ENCODE peak calls at places on chromosomes 1 and 21, in seven cellular contexts. W is GM12865; F is CD4-positive, alpha-beta T cell; S is fibroblast of pulmonary artery; I is lower lobe of right lung; V is pancreas; H is Peyer's patch. O is an unnamed sample.

GRCh38 chr1:153945131-153945794 is 1.3 kb downstream of the DENND4B start:
- DNase-seq in F (peak; percentile 72), V (no peak), S (peak; percentile 63), W (peak; percentile 87), H (peak; percentile 84), I (peak; percentile 83), O (peak; percentile 88)

GRCh38 chr1:2129256-2129943 is 65.2 kb downstream of the FAAP20 start:
- DNase-seq in V (no peak), W (no peak), S (no peak), I (peak; percentile 38), H (no peak), F (no peak), O (no peak)

GRCh38 chr1:10943041-10943440 is 69.4 kb upstream of the TARDBP start:
- DNase-seq in S (no peak), V (no peak), I (no peak), F (no peak), H (no peak), W (no peak), O (no peak)

GRCh38 chr1:24735156-24735618 is 10.1 kb upstream of the CLIC4 start:
- DNase-seq in F (no peak), I (no peak), W (no peak), S (no peak), V (no peak), H (no peak), O (no peak)

GRCh38 chr1:19436716-19437476 is 48.4 kb downstream of the CAPZB start:
- DNase-seq in S (peak; percentile 88), I (peak; percentile 71), F (no peak), H (no peak), W (no peak), V (peak; percentile 31), O (no peak)

GRCh38 chr1:237059244-237059643 is 17.3 kb downstream of the RYR2 start:
- DNase-seq in S (no peak), I (no peak), W (no peak), V (no peak), F (no peak), H (no peak), O (no peak)

GRCh38 chr1:50417487-50417886 is 5.8 kb downstream of the DMRTA2 start:
- DNase-seq in I (no peak), H (no peak), F (no peak), W (no peak), S (no peak), V (no peak), O (no peak)

GRCh38 chr1:88877382-88877825 is 14.0 kb downstream of the GTF2B start:
- DNase-seq in W (no peak), V (no peak), I (no peak), S (peak; percentile 50), F (no peak), H (no peak), O (no peak)

GRCh38 chr1:84757301-84757700 is 67.0 kb upstream of the SSX2IP start:
- DNase-seq in V (no peak), F (no peak), W (no peak), S (no peak), I (no peak), H (no peak), O (no peak)

GRCh38 chr1:96565546-96565945 is 156.0 kb upstream of the PTBP2 start:
- DNase-seq in W (no peak), S (peak; percentile 41), I (no peak), F (no peak), V (no peak), H (no peak), O (no peak)

GRCh38 chr1:2213576-2214505 is 14.3 kb upstream of the SKI start:
- DNase-seq in W (no peak), H (no peak), F (no peak), I (peak; percentile 81), V (no peak), S (peak; percentile 89), O (no peak)

GRCh38 chr21:29627905-29628304 is 311.9 kb downstream of the GRIK1 start:
- DNase-seq in H (no peak), W (no peak), F (no peak), V (no peak), I (no peak), S (no peak), O (no peak)

GRCh38 chr1:5951846-5952410 is 40.3 kb downstream of the NPHP4 start:
- DNase-seq in W (no peak), F (no peak), H (no peak), V (no peak), I (no peak), S (no peak), O (no peak)

GRCh38 chr1:153849487-153850185 is 73.1 kb downstream of the GATAD2B start:
- DNase-seq in H (no peak), F (no peak), I (no peak), V (no peak), W (peak; percentile 88), S (no peak), O (peak; percentile 56)

GRCh38 chr1:152141971-152142584 is 16.9 kb downstream of the RPTN start:
- DNase-seq in H (peak; percentile 26), F (no peak), S (peak; percentile 81), W (peak; percentile 36), I (peak; percentile 50), V (peak; percentile 13), O (peak; percentile 24)

GRCh38 chr1:26164036-26164927 is 4.5 kb downstream of the C1orf232 start:
- DNase-seq in S (peak; percentile 33), H (no peak), F (peak; percentile 50), V (no peak), W (peak; percentile 28), I (no peak), O (peak; percentile 88)

GRCh38 chr21:32803651-32804050 is 32.1 kb upstream of the PAXBP1 start:
- DNase-seq in F (no peak), H (no peak), I (no peak), V (no peak), W (no peak), S (peak; percentile 13), O (no peak)

GRCh38 chr1:198948895-198949659 is 310.2 kb downstream of the PTPRC start:
- DNase-seq in H (no peak), S (no peak), V (no peak), W (no peak), I (peak; percentile 31), F (no peak), O (no peak)

GRCh38 chr1:27405074-27405473 is 12.7 kb downstream of the GPR3 start:
- DNase-seq in S (peak; percentile 47), H (no peak), F (no peak), W (no peak), V (no peak), I (no peak), O (no peak)

GRCh38 chr1:202085682-202086373 is 36.9 kb upstream of the GPR37L1 start:
- DNase-seq in H (no peak), V (no peak), I (no peak), F (no peak), S (peak; percentile 21), W (no peak), O (no peak)

GRCh38 chr21:29904359-29905282 is 35.2 kb downstream of the GRIK1 start:
- DNase-seq in S (peak; percentile 15), H (no peak), I (no peak), W (peak; percentile 26), F (no peak), V (no peak), O (no peak)

GRCh38 chr1:183061194-183061593 is 38.0 kb downstream of the LAMC1 start:
- DNase-seq in H (no peak), S (peak; percentile 53), W (no peak), V (no peak), F (no peak), I (no peak), O (no peak)

GRCh38 chr1:92972413-92973129 is 11.3 kb upstream of the DIPK1A start:
- DNase-seq in W (no peak), F (no peak), I (no peak), H (no peak), S (no peak), V (no peak), O (no peak)

GRCh38 chr1:92965003-92965402 is 3.7 kb upstream of the DIPK1A start:
- DNase-seq in S (no peak), W (no peak), I (no peak), F (peak; percentile 48), V (no peak), H (no peak), O (no peak)

GRCh38 chr1:92969517-92969916 is 8.3 kb upstream of the DIPK1A start:
- DNase-seq in S (no peak), F (no peak), H (no peak), I (no peak), V (no peak), W (no peak), O (no peak)

GRCh38 chr1:92970990-92971689 is 9.9 kb upstream of the DIPK1A start:
- DNase-seq in S (no peak), I (no peak), H (no peak), F (no peak), W (no peak), V (no peak), O (no peak)

DNA sequence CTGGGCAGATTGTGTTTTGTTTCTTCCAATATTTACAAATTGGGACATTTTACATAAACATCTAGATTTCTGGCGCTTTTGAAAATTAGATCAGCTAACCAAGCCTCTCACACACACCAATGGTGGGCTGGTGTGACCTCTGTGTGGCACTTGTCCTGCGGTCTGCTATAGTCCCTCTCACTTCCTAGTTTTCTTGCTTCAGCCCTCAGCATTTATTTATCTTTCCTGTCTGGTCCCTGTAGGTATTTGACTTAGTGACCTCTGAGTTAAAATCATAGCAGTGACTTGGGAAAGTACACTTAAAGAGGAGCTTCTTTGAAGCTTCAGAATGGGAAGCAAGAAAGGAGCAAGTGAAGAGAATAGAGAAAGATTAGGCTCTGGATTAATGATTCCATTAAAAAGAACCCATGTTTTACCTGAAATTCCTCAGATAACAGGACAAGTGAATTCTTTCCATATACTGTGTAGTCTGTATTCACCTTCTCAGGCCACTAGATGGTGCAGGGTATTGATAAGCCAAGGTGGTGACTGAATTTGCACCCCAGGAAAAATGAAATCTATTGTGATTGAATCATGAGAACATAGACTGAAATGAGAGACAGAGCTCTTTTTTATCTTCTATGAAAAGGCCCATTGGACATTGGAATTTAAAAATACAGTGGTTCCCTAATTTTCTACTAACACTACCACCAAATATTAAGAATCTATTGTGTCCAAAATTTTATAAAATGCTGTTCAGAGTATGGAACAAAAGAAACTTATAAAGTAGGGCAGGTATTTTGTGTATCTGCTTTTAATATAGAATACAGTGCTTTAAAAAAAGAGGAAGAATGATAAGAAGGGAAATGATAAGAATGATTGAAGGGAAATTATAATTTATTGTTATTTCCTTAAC is 7.1 kb upstream of the DIPK1A start:
- DNase-seq in I (no peak), F (no peak), V (no peak), S (peak; percentile 14), H (peak; percentile 44), W (peak; percentile 69), O (no peak)
- TF ChIP-seq CTCF in I (peak; percentile 45), F (peak; percentile 79), V (no peak), S (peak; percentile 59), H (peak; percentile 75), W (peak; percentile 65), O (peak; percentile 51)

GRCh38 chr1:74779750-74780149 is 46.8 kb downstream of the TYW3 start:
- DNase-seq in H (no peak), I (no peak), F (no peak), V (no peak), W (no peak), S (no peak), O (no peak)
- TF ChIP-seq CTCF in H (no peak), I (no peak), F (no peak), V (no peak), W (no peak), S (no peak), O (no peak)

GRCh38 chr21:17146426-17146825 is 366.4 kb upstream of the CXADR start:
- DNase-seq in I (no peak), S (no peak), V (no peak), W (no peak), F (no peak), H (no peak), O (no peak)
- TF ChIP-seq CTCF in I (no peak), S (no peak), V (no peak), W (no peak), F (no peak), H (no peak), O (no peak)

GRCh38 chr21:41043008-41043407 is 125.0 kb upstream of the BACE2 start:
- DNase-seq in F (no peak), S (no peak), H (no peak), V (no peak), W (no peak), I (no peak), O (no peak)
- TF ChIP-seq CTCF in F (no peak), S (no peak), H (no peak), V (no peak), W (peak; percentile 6), I (peak; percentile 22), O (no peak)